ENCODE peak calls at places on chromosome 20, in four cellular contexts. One of them, this sample, is unnamed.

GRCh38 chr20:20317195-20318113 is 50.5 kb upstream of the INSM1 start:
- DNase-seq in GM12878: peak
- DNase-seq in HepG2: no peak
- DNase-seq in K562: no peak
- DNase-seq in this sample: no peak

GRCh38 chr20:63103402-63104311 is 96.9 kb upstream of the BHLHE23 start:
- DNase-seq in GM12878: no peak
- DNase-seq in HepG2: no peak
- DNase-seq in K562: no peak
- DNase-seq in this sample: no peak

GRCh38 chr20:9179193-9179802 is 110.4 kb downstream of the PLCB4 start:
- DNase-seq in GM12878: no peak
- DNase-seq in HepG2: no peak
- DNase-seq in K562: no peak
- DNase-seq in this sample: no peak

GRCh38 chr20:1840865-1841553 is 54.2 kb upstream of the SIRPA start:
- DNase-seq in GM12878: no peak
- DNase-seq in HepG2: no peak
- DNase-seq in K562: no peak
- DNase-seq in this sample: no peak

GRCh38 chr20:45970646-45971424 is 1.2 kb downstream of the ZNF335 start:
- DNase-seq in GM12878: no peak
- DNase-seq in HepG2: no peak
- DNase-seq in K562: no peak
- DNase-seq in this sample: no peak

GRCh38 chr20:62666736-62667529 is 24.6 kb downstream of the SLCO4A1 start:
- DNase-seq in GM12878: no peak
- DNase-seq in HepG2: peak
- DNase-seq in K562: no peak
- DNase-seq in this sample: no peak

GRCh38 chr20:38658879-38659612 is 57.4 kb downstream of the ARHGAP40 start:
- DNase-seq in GM12878: no peak
- DNase-seq in HepG2: peak
- DNase-seq in K562: peak
- DNase-seq in this sample: peak

GRCh38 chr20:4763776-4764525 is 42.2 kb downstream of the PRND start:
- DNase-seq in GM12878: no peak
- DNase-seq in HepG2: no peak
- DNase-seq in K562: no peak
- DNase-seq in this sample: no peak

GRCh38 chr20:19205999-19206398 is 6.4 kb upstream of the SLC24A3 start:
- DNase-seq in GM12878: peak
- DNase-seq in HepG2: peak
- DNase-seq in K562: peak
- DNase-seq in this sample: peak

GRCh38 chr20:3011752-3012151 is 31.7 kb upstream of the GNRH2 start:
- DNase-seq in GM12878: no peak
- DNase-seq in HepG2: no peak
- DNase-seq in K562: no peak
- DNase-seq in this sample: no peak

GRCh38 chr20:45629496-45630100 is at the start of gene WFDC10A:
- DNase-seq in GM12878: no peak
- DNase-seq in HepG2: peak
- DNase-seq in K562: peak
- DNase-seq in this sample: peak

GRCh38 chr20:41476013-41476441 is 109.4 kb upstream of the EMILIN3 start:
- DNase-seq in GM12878: no peak
- DNase-seq in HepG2: no peak
- DNase-seq in K562: no peak
- DNase-seq in this sample: no peak

GRCh38 chr20:42338274-42339172 is 720.3 kb upstream of the CHD6 start:
- DNase-seq in GM12878: no peak
- DNase-seq in HepG2: no peak
- DNase-seq in K562: no peak
- DNase-seq in this sample: no peak

GRCh38 chr20:62805711-62806382 is 1.2 kb downstream of the OGFR start:
- DNase-seq in GM12878: no peak
- DNase-seq in HepG2: peak
- DNase-seq in K562: no peak
- DNase-seq in this sample: no peak

GRCh38 chr20:29878281-29878741 is 1379.2 kb upstream of the DEFB115 start:
- DNase-seq in GM12878: no peak
- DNase-seq in HepG2: peak
- DNase-seq in K562: no peak
- DNase-seq in this sample: no peak

GRCh38 chr20:21607971-21608735 is 94.3 kb upstream of the NKX2-2 start:
- DNase-seq in GM12878: no peak
- DNase-seq in HepG2: no peak
- DNase-seq in K562: no peak
- DNase-seq in this sample: no peak

GRCh38 chr20:9349256-9349655 is 165.1 kb upstream of the LAMP5 start:
- DNase-seq in GM12878: no peak
- DNase-seq in HepG2: no peak
- DNase-seq in K562: no peak
- DNase-seq in this sample: no peak

GRCh38 chr20:910132-910839 is 5.8 kb downstream of the ANGPT4 start:
- DNase-seq in GM12878: no peak
- DNase-seq in HepG2: no peak
- DNase-seq in K562: no peak
- DNase-seq in this sample: no peak

GRCh38 chr20:33675127-33675954 is 1.1 kb upstream of the NECAB3 start:
- DNase-seq in GM12878: no peak
- DNase-seq in HepG2: no peak
- DNase-seq in K562: peak
- DNase-seq in this sample: no peak

GRCh38 chr20:50583422-50584150 is 73.4 kb downstream of the PTPN1 start:
- DNase-seq in GM12878: no peak
- DNase-seq in HepG2: no peak
- DNase-seq in K562: no peak
- DNase-seq in this sample: no peak

GRCh38 chr20:33688938-33689424 is 2.8 kb upstream of the E2F1 start:
- DNase-seq in GM12878: no peak
- DNase-seq in HepG2: peak
- DNase-seq in K562: peak
- DNase-seq in this sample: no peak

GRCh38 chr20:41248371-41249024 is 69.0 kb downstream of the ZHX3 start:
- DNase-seq in GM12878: no peak
- DNase-seq in HepG2: no peak
- DNase-seq in K562: no peak
- DNase-seq in this sample: no peak

GRCh38 chr20:6123650-6124014 is 802 bp upstream of the FERMT1 start:
- DNase-seq in GM12878: no peak
- DNase-seq in HepG2: peak
- DNase-seq in K562: no peak
- DNase-seq in this sample: no peak

GRCh38 chr20:51412333-51412761 is 130.2 kb downstream of the NFATC2 start:
- DNase-seq in GM12878: no peak
- DNase-seq in HepG2: no peak
- DNase-seq in K562: no peak
- DNase-seq in this sample: no peak

GRCh38 chr20:50690979-50691584 is at the start of gene RIPOR3:
- DNase-seq in GM12878: no peak
- DNase-seq in HepG2: no peak
- DNase-seq in K562: peak
- DNase-seq in this sample: peak

GRCh38 chr20:62936996-62937352 is 973 bp upstream of the GID8 start:
- DNase-seq in GM12878: no peak
- DNase-seq in HepG2: peak
- DNase-seq in K562: no peak
- DNase-seq in this sample: no peak

GRCh38 chr20:1242530-1242929 is 16.7 kb downstream of the RAD21L1 start:
- DNase-seq in GM12878: no peak
- DNase-seq in HepG2: no peak
- DNase-seq in K562: no peak
- DNase-seq in this sample: no peak

GRCh38 chr20:5621305-5621704 is 128.9 kb upstream of the SHLD1 start:
- DNase-seq in GM12878: no peak
- DNase-seq in HepG2: no peak
- DNase-seq in K562: no peak
- DNase-seq in this sample: no peak

GRCh38 chr20:39358052-39358451 is 395.9 kb downstream of the DHX35 start:
- DNase-seq in GM12878: peak
- DNase-seq in HepG2: no peak
- DNase-seq in K562: no peak
- DNase-seq in this sample: no peak

GRCh38 chr20:44809380-44810060 is 826 bp downstream of the RIMS4 start:
- DNase-seq in GM12878: no peak
- DNase-seq in HepG2: no peak
- DNase-seq in K562: no peak
- DNase-seq in this sample: peak

GRCh38 chr20:43953919-43954617 is 39.4 kb downstream of the TOX2 start:
- DNase-seq in GM12878: no peak
- DNase-seq in HepG2: no peak
- DNase-seq in K562: no peak
- DNase-seq in this sample: no peak

GRCh38 chr20:44973053-44973452 is 6.7 kb downstream of the STK4 start:
- DNase-seq in GM12878: no peak
- DNase-seq in HepG2: no peak
- DNase-seq in K562: no peak
- DNase-seq in this sample: no peak

GRCh38 chr20:61300741-61301140 is 48.7 kb downstream of the CDH4 start:
- DNase-seq in GM12878: no peak
- DNase-seq in HepG2: no peak
- DNase-seq in K562: no peak
- DNase-seq in this sample: no peak
- TF ChIP-seq ATF3 in GM12878: no peak
- TF ChIP-seq ATF3 in HepG2: no peak
- TF ChIP-seq ATF3 in K562: no peak
- TF ChIP-seq ATF3 in this sample: no peak

GRCh38 chr20:11394145-11394833 is 523.4 kb upstream of the BTBD3 start:
- DNase-seq in GM12878: no peak
- DNase-seq in HepG2: no peak
- DNase-seq in K562: no peak
- DNase-seq in this sample: no peak
- TF ChIP-seq TCF7 in GM12878: no peak
- TF ChIP-seq TCF7 in HepG2: no peak
- TF ChIP-seq TCF7 in K562: no peak
- TF ChIP-seq TCF7 in this sample: no peak

GRCh38 chr20:64104667-64105451 is 2.5 kb downstream of the NPBWR2 start:
- DNase-seq in GM12878: no peak
- DNase-seq in HepG2: no peak
- DNase-seq in K562: no peak
- DNase-seq in this sample: no peak
- TF ChIP-seq ATF3 in GM12878: no peak
- TF ChIP-seq ATF3 in HepG2: no peak
- TF ChIP-seq ATF3 in K562: no peak
- TF ChIP-seq ATF3 in this sample: no peak

GRCh38 chr20:47042464-47042863 is 147.8 kb downstream of the EYA2 start:
- DNase-seq in GM12878: no peak
- DNase-seq in HepG2: no peak
- DNase-seq in K562: peak
- DNase-seq in this sample: no peak

GRCh38 chr20:47036091-47036880 is 141.6 kb downstream of the EYA2 start:
- DNase-seq in GM12878: no peak
- DNase-seq in HepG2: no peak
- DNase-seq in K562: no peak
- DNase-seq in this sample: no peak

GRCh38 chr20:47040506-47041125 is 146.0 kb downstream of the EYA2 start:
- DNase-seq in GM12878: no peak
- DNase-seq in HepG2: no peak
- DNase-seq in K562: peak
- DNase-seq in this sample: no peak

GRCh38 chr20:47041500-47041899 is 146.9 kb downstream of the EYA2 start:
- DNase-seq in GM12878: no peak
- DNase-seq in HepG2: no peak
- DNase-seq in K562: peak
- DNase-seq in this sample: no peak

DNA sequence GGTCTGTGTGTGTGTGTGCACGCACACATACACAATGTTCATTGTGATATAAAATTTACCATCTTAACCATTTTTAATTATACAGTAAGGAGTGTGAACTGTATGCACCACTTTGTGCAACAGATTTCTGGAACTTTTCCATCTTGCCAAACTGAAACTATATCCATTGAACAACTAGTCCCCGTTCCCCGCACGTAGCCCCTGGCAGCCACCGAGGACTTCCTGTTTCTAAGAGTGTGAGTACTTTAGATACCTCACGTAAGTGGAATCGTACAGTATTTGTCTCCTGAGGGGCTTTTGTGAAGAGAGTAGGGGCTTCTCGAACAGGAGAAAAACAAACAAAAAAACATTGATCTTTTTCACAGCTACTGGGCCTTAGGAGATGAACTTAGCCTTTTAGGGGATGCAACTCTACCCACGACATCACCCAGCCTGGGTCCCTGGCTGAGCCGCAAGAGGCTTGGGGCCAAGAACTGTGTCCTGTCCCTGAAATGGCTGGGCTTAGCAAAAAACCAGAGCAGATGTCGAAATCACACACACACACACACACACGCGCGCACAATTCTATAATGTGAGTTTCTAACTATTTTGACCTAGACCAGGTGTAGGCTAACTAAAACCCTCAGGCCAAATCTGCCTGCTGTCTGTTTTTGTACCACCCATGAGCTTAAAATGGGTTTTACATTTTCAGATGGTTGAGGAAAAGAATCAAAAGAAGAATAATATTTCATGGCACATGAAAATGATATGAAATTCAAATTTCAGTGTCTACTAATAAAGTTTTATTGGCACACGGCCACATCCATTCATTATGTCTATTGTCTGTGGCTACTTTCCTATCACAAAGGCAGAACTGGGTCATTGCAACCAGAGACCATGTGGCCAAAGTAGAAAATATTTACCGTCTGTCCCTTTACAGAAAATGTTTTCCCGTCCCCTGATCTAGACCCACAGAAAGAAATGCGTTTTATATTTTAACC is 144.2 kb downstream of the EYA2 start:
- DNase-seq in GM12878: no peak
- DNase-seq in HepG2: no peak
- DNase-seq in K562: no peak
- DNase-seq in this sample: no peak
- TF ChIP-seq TCF7 in GM12878: no peak
- TF ChIP-seq TCF7 in HepG2: no peak
- TF ChIP-seq TCF7 in K562: no peak
- TF ChIP-seq TCF7 in this sample: no peak

DNA sequence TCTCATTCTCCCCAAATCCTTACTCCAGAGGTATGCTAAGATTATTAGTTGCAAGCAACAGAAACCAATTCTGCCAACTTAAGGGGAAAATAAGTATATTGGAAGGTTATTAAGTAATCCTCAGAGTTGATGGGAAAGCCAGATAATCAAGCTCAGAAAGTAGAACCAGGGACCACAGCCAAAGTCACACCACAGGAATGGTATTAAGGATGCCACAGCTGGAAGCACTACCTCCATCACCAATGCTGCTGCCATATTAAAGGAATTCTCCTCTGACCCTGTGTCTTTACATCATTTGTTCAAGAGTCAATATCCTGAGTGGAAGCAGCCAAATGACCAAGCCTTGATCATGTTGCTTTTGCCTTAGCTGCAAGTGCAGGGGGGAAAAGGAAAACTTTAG is 9.9 kb downstream of the PROCR start:
- DNase-seq in GM12878: no peak
- DNase-seq in HepG2: no peak
- DNase-seq in K562: no peak
- DNase-seq in this sample: no peak
- TF ChIP-seq ATF3 in GM12878: no peak
- TF ChIP-seq ATF3 in HepG2: no peak
- TF ChIP-seq ATF3 in K562: no peak
- TF ChIP-seq ATF3 in this sample: no peak